ENCODE peak calls at places on chromosome 1, in eight cellular contexts. G is body of pancreas, U is AG04450, A is omental fat pad, N is AG09309, T is GM10248, H is fibroblast of mammary gland, K is GM06990. M is an unnamed sample.

GRCh38 chr1:203638914-203639313 is 12.3 kb downstream of the ATP2B4 start:
- DNase-seq in G (no peak), U (no peak), A (no peak), N (no peak), T (no peak), H (peak), K (no peak), M (no peak)

GRCh38 chr1:156707486-156708244 is 2.3 kb upstream of the CRABP2 start:
- DNase-seq in G (no peak), U (no peak), A (no peak), N (peak), T (no peak), H (peak), K (no peak), M (no peak)

GRCh38 chr1:3577300-3577699 is 34.0 kb downstream of the MEGF6 start:
- DNase-seq in G (no peak), U (peak), A (no peak), N (no peak), T (no peak), H (no peak), K (no peak), M (no peak)

GRCh38 chr1:58839871-58840835 is 56.3 kb upstream of the JUN start:
- DNase-seq in G (no peak), U (no peak), A (no peak), N (peak), T (no peak), H (peak), K (no peak), M (no peak)

GRCh38 chr1:156814571-156815260 is 1.9 kb downstream of the SH2D2A start:
- DNase-seq in G (no peak), U (no peak), A (no peak), N (no peak), T (no peak), H (no peak), K (no peak), M (no peak)

GRCh38 chr1:94000531-94001282 is 91.5 kb upstream of the GCLM start:
- DNase-seq in G (no peak), U (no peak), A (no peak), N (no peak), T (no peak), H (no peak), K (no peak), M (peak)

GRCh38 chr1:63327417-63328139 is 5.2 kb downstream of the FOXD3 start:
- DNase-seq in G (peak), U (peak), A (no peak), N (no peak), T (peak), H (peak), K (no peak), M (peak)

GRCh38 chr1:225539575-225539974 is 111.7 kb upstream of the LBR start:
- DNase-seq in G (no peak), U (no peak), A (no peak), N (no peak), T (no peak), H (no peak), K (no peak), M (no peak)

GRCh38 chr1:53895421-53895820 is 1.4 kb downstream of the DIO1 start:
- DNase-seq in G (no peak), U (no peak), A (no peak), N (no peak), T (no peak), H (no peak), K (no peak), M (no peak)

GRCh38 chr1:230958370-230958769 is 20.3 kb downstream of the TTC13 start:
- DNase-seq in G (no peak), U (no peak), A (no peak), N (no peak), T (no peak), H (no peak), K (no peak), M (no peak)

GRCh38 chr1:176656257-176656995 is 193.5 kb downstream of the PAPPA2 start:
- DNase-seq in G (peak), U (no peak), A (no peak), N (peak), T (no peak), H (peak), K (no peak), M (no peak)

GRCh38 chr1:206049293-206049692 is 3.7 kb upstream of the RHEX start:
- DNase-seq in G (no peak), U (no peak), A (no peak), N (no peak), T (peak), H (no peak), K (peak), M (no peak)

GRCh38 chr1:49226758-49227157 is 450.1 kb upstream of the BEND5 start:
- DNase-seq in G (no peak), U (no peak), A (no peak), N (no peak), T (no peak), H (no peak), K (no peak), M (no peak)

DNA sequence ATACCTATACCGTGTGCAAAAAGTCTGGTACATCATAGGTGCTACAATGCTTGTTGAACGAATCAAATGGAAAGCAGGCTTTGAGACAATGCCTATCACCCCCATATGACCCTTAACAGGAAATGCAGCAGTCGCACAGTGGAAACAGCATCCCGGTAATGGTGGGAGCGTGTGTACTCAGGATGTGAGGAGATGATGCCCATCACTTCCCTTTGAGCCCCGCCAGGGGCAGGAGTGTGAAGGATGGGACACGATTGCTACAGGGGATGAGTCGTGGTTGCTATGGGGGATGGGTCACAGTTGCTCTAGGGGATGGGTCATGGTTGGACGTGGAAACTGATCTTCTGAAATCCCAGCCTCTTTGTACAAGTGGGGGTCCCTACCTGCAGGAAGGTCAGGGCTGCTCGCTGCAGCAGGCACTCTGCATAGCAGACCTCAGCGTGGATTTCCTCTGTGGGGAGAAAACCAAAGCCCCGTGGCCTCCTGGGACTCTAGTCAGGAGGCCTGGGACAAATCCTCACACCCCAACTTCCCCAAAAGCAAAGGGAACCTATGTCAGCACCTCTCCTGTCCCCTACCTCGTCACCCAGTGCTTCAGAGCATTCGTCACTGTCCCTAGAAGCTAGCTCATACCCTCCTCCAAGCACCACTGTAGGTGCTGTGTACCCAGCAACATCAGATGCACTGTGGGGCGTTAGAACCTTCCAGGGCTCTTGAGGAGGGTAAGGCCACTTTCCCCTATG is 19.3 kb downstream of the TTC39A start:
- DNase-seq in G (no peak), U (no peak), A (no peak), N (no peak), T (no peak), H (peak), K (no peak), M (no peak)
- TF ChIP-seq CTCF in G (no peak), U (no peak), A (no peak), N (no peak), T (no peak), H (peak), K (no peak), M (no peak)

DNA sequence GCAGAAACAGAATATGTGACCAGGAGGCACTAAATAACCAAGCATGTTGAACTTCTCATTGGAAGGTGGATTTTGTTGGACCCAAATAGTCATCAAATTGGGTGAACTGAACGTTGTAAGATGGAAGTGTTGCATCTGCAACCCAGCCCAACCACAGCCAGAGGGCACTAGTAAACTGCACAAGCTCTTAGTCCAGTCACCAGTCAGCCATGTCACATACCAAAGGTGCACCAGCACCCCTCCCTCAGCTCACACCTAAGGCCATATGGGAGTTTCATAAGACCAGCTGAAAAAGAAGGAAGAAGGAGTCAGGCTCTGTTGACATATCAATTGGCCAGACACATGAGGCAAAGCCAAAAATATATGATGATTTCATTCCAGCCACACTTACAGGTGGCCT is 481.7 kb upstream of the NR5A2 start:
- DNase-seq in G (peak), U (no peak), A (no peak), N (no peak), T (no peak), H (peak), K (peak), M (no peak)
- TF ChIP-seq CTCF in G (peak), U (peak), A (no peak), N (peak), T (peak), H (no peak), K (peak), M (no peak)

DNA sequence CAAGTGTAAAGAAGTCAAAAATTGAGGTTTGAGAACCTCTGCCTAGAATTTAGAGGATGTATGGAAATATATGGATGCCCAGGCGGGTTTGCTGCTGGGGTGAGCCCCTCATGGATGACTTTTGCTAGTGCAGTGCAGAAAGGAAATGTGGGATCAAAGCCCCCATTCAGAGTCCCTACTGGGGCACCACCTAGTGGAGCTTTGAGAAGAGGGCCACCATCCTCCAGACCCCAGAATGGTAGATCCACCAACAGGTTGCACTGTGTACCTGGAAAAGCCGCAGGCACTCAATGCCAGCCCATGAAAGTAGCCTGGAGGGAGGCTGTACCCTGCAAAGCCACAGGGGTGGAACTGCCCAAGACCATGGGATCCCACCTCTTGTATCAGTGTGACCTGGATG is 330.7 kb upstream of the DPYD start:
- DNase-seq in G (no peak), U (no peak), A (no peak), N (no peak), T (no peak), H (no peak), K (no peak), M (no peak)
- TF ChIP-seq CTCF in G (no peak), U (no peak), A (no peak), N (no peak), T (no peak), H (no peak), K (no peak), M (no peak)

GRCh38 chr1:10387611-10388386 is 11.1 kb upstream of the PGD start:
- DNase-seq in G (peak), U (peak), A (no peak), N (no peak), T (peak), H (peak), K (no peak), M (no peak)
- TF ChIP-seq CTCF in G (no peak), U (peak), A (no peak), N (no peak), T (no peak), H (peak), K (no peak), M (no peak)

DNA sequence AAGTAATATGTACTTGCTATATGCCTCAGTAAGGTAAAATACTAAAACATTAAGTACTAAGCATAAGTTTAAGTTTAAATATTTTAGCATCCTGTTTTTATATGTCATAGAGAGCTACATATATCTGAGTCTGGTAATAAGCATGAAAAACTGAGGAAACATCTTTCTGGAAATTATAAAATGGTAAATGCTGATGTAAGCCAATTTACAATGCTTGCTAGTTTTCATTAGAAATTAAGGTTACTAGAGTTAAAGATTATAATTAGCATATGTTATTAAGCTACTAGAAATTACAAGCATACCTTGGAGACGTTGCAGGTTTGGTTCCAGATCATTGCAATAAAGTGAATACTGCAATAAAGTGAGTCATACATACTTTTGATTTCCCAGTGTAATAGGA is 477.0 kb upstream of the LRRC7 start:
- DNase-seq in G (no peak), U (no peak), A (no peak), N (no peak), T (no peak), H (no peak), K (no peak), M (no peak)
- TF ChIP-seq CTCF in G (no peak), U (no peak), A (no peak), N (no peak), T (no peak), H (no peak), K (no peak), M (no peak)

GRCh38 chr1:41420351-41420750 is 59.1 kb downstream of the FOXO6 start:
- DNase-seq in G (no peak), U (no peak), A (no peak), N (no peak), T (no peak), H (no peak), K (no peak), M (no peak)

GRCh38 chr1:41419584-41420295 is 58.5 kb downstream of the FOXO6 start:
- DNase-seq in G (no peak), U (no peak), A (no peak), N (no peak), T (no peak), H (no peak), K (no peak), M (no peak)

GRCh38 chr1:41417746-41418145 is 56.5 kb downstream of the FOXO6 start:
- DNase-seq in G (no peak), U (no peak), A (no peak), N (no peak), T (no peak), H (no peak), K (no peak), M (no peak)

GRCh38 chr1:41417335-41417682 is 56.1 kb downstream of the FOXO6 start:
- DNase-seq in G (no peak), U (no peak), A (no peak), N (no peak), T (no peak), H (no peak), K (no peak), M (no peak)

DNA sequence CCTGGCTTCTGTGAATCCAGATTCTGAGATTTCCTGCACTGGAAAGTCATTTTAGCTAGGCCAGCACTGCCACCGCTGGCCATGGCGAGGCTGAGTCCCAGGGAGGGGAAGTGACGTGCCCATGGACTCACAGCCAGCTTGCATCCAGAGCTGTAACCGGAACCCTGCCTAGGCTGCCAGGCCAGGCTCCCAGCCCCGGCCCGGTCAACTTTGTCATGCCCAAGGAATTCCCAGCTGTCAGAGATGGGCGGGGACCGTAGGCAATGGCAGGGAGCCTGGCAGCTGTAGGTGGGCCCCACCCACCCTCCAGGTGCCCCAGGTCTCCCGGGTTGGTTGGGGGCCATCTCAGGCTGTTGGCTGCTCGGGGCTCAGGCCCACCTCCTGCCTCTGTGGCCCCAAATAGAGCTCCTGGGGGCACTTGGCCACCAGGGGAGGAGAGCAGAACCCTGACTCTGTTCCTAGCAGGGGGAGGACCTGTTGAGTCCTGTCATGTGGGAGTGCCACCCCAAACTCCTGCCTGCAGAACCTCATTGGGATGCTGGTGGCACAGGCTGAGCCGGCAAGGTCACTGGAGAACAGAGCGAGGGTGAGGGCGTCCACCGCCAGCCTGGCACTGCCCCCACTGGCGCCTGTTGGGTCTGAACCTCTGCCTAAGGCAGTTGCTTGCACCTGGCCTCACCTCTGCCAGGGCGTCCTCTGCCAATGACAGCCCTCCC is 57.8 kb downstream of the FOXO6 start:
- DNase-seq in G (peak), U (peak), A (peak), N (peak), T (no peak), H (peak), K (no peak), M (no peak)
- TF ChIP-seq CTCF in G (peak), U (no peak), A (no peak), N (peak), T (no peak), H (no peak), K (no peak), M (no peak)

DNA sequence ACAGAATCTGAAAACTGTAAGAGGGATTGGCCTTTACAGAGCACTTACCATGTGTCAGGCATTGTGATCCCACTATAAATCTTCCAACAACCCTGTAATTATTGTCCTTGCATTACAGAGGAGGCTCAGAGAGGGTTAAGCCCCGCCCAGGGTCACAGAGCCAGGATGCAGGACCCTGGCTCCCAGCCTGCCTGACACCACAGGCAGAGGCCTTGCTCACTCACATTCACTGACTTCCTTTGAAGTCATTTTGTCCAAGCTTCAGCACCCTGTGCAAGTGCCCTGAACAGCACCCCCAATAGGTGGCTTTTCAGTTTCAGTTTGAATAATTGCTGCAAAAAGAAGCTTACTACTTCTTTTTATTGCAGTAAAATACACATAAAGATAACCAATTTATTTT is 256.8 kb upstream of the NFIA start:
- DNase-seq in G (no peak), U (no peak), A (no peak), N (no peak), T (no peak), H (no peak), K (peak), M (no peak)
- TF ChIP-seq CTCF in G (no peak), U (no peak), A (no peak), N (no peak), T (no peak), H (peak), K (no peak), M (peak)

DNA sequence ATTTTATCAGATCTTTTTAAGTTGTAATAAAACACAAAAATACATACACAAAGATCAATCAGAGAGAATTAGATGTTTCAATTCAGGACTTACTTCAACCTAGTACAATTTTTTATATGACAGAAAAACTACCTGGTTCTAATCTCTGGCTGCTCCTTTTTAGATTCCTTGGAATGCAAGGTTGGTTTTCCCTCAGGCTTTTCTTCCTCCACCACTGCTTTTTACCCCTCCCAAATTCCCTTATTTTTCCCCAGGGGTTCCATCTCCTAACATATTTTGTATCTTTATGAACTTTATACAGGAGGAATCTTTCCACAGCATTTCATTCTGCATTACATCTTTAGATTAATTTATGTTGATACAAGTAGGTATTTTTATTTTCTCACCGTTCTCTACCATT is 33.2 kb downstream of the PIK3R3 start:
- DNase-seq in G (no peak), U (no peak), A (no peak), N (no peak), T (no peak), H (no peak), K (no peak), M (no peak)
- TF ChIP-seq CTCF in G (no peak), U (no peak), A (no peak), N (no peak), T (no peak), H (no peak), K (no peak), M (no peak)

DNA sequence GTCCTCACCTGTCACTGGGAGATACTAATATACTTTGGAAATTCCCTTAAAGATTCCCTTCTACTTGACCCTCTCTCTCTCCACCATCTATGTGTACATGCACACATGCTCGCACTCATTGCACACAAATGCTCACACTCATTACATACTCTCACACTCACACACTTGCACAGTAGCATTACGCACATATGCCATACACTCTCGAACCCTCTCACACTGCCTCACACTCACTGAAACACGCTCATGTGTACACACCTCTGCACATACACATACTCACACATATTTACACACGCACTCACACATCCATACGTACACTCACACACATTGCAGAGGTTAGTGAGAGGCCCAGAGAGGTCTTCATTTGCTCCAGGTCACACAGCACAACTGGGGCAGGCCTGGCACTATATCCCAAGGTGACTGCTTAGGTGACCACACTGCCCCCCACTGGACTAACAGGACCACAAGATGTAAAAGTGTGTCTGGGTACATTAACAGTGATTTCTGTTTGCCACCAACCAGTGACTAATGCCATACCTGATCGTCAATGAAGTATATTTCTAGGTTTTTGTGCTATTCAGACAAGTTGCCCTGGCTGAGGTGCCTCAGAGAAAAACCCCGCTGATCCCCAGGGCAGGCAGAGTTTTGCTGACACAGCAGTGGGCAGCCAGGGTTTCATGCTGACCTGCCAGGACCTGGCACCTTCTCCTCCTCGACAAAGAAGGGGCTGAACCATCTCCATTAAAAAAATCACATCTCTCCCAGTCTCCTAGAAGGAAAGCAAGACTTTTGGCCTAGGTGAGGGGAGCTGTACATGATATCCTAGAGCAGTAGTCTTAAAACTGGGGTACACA is 28.5 kb upstream of the CAMK1G start:
- DNase-seq in G (no peak), U (no peak), A (no peak), N (no peak), T (no peak), H (no peak), K (no peak), M (no peak)
- TF ChIP-seq CTCF in G (no peak), U (no peak), A (no peak), N (no peak), T (no peak), H (no peak), K (no peak), M (no peak)